ENCODE peak calls at places on chromosomes 4 and X, in five cellular contexts. Z, P, S, A and K are unnamed samples.

GRCh38 chr4:170672571-170672970 is 582.8 kb upstream of the AADAT start:
- DNase-seq in A (no peak), S (no peak), Z (no peak), P (no peak), K (no peak)

GRCh38 chrX:66030505-66031317 is 9.2 kb downstream of the VSIG4 start:
- DNase-seq in Z (no peak), A (no peak), S (peak; percentile 10), P (peak; percentile 36), K (peak; percentile 22)

GRCh38 chr4:67785528-67785927 is 31.3 kb upstream of the GNRHR start:
- DNase-seq in Z (no peak), S (no peak), P (no peak), A (no peak), K (no peak)

GRCh38 chr4:1470816-1471442 is 64.7 kb upstream of the NKX1-1 start:
- DNase-seq in P (no peak), S (no peak), Z (no peak), A (no peak), K (no peak)

GRCh38 chr4:168220893-168221292 is 97.7 kb downstream of the DDX60 start:
- DNase-seq in S (no peak), P (no peak), Z (no peak), A (no peak), K (no peak)

GRCh38 chrX:40273356-40274050 is 175.7 kb upstream of the BCOR start:
- DNase-seq in P (peak; percentile 51), S (no peak), Z (no peak), A (no peak), K (no peak)

GRCh38 chr4:101217353-101218031 is 129.8 kb downstream of the PPP3CA start:
- DNase-seq in Z (no peak), S (no peak), P (no peak), A (no peak), K (no peak)

GRCh38 chrX:120753413-120754251 is 122.0 kb downstream of the CT47B1 start:
- DNase-seq in P (no peak), S (no peak), Z (no peak), A (no peak), K (no peak)

GRCh38 chrX:39298821-39299220 is 497.6 kb downstream of the MID1IP1 start:
- DNase-seq in P (no peak), S (no peak), A (no peak), Z (no peak), K (no peak)

GRCh38 chrX:75155454-75155829 is 641 bp downstream of the ABCB7 start:
- DNase-seq in P (no peak), A (peak; percentile 31), S (no peak), Z (no peak), K (no peak)

GRCh38 chr4:6258741-6259140 is 10.9 kb upstream of the WFS1 start:
- DNase-seq in A (no peak), S (no peak), P (no peak), Z (no peak), K (no peak)

GRCh38 chrX:11666180-11666579 is 460 bp upstream of the ARHGAP6 start:
- DNase-seq in P (peak; percentile 15), A (no peak), S (no peak), Z (no peak), K (no peak)

GRCh38 chr4:10162341-10163000 is 45.9 kb upstream of the WDR1 start:
- DNase-seq in P (no peak), Z (no peak), S (no peak), A (no peak), K (no peak)

GRCh38 chr4:168057412-168057811 is 34.9 kb upstream of the ANXA10 start:
- DNase-seq in P (no peak), S (no peak), Z (no peak), A (peak; percentile 91), K (no peak)

GRCh38 chr4:6241062-6241845 is 28.4 kb upstream of the WFS1 start:
- DNase-seq in Z (no peak), S (no peak), P (no peak), A (no peak), K (no peak)

GRCh38 chrX:80808160-80808735 is 1.4 kb downstream of the BRWD3 start:
- DNase-seq in S (peak; percentile 64), Z (peak; percentile 81), P (peak; percentile 75), A (peak; percentile 70), K (no peak)

GRCh38 chr4:162943263-162943662 is 223.4 kb downstream of the NAF1 start:
- DNase-seq in Z (no peak), A (no peak), S (no peak), P (no peak), K (no peak)

GRCh38 chr4:151530230-151530629 is 121.3 kb downstream of the FHIP1A start:
- DNase-seq in S (no peak), P (no peak), Z (no peak), A (no peak), K (no peak)

GRCh38 chr4:111802191-111802590 is 343.1 kb upstream of the FAM241A start:
- DNase-seq in S (no peak), Z (no peak), P (peak; percentile 2), A (no peak), K (no peak)

GRCh38 chr4:84324850-84325249 is 174.2 kb downstream of the NKX6-1 start:
- DNase-seq in S (no peak), Z (no peak), A (no peak), P (no peak), K (no peak)

GRCh38 chrX:153732406-153732805 is 7.8 kb downstream of the ABCD1 start:
- DNase-seq in S (no peak), P (no peak), Z (no peak), A (no peak), K (no peak)

GRCh38 chr4:113024373-113024772 is 25.1 kb upstream of the ANK2 start:
- DNase-seq in S (no peak), P (no peak), Z (no peak), A (no peak), K (no peak)

GRCh38 chrX:20438871-20439526 is 172.3 kb upstream of the RPS6KA3 start:
- DNase-seq in Z (no peak), S (no peak), P (no peak), A (no peak), K (no peak)

GRCh38 chrX:142686206-142686605 is 339.5 kb upstream of the SPANXN4 start:
- DNase-seq in S (no peak), P (no peak), Z (no peak), A (no peak), K (no peak)

GRCh38 chr4:103786593-103786992 is 66.8 kb upstream of the TACR3 start:
- DNase-seq in A (no peak), S (no peak), Z (no peak), P (no peak), K (no peak)

GRCh38 chrX:136662104-136662503 is 14.1 kb downstream of the CD40LG start:
- DNase-seq in P (no peak), A (no peak), S (no peak), Z (no peak), K (no peak)

GRCh38 chr4:145278341-145279121 is 98.1 kb upstream of the OTUD4 start:
- DNase-seq in P (peak; percentile 32), A (no peak), S (no peak), Z (no peak), K (no peak)

GRCh38 chr4:8891646-8892555 is 20.3 kb upstream of the HMX1 start:
- DNase-seq in P (no peak), Z (no peak), S (no peak), A (no peak), K (no peak)

GRCh38 chrX:40468033-40468979 is 112.5 kb upstream of the ATP6AP2 start:
- DNase-seq in A (peak; percentile 45), Z (peak; percentile 23), P (peak; percentile 81), S (peak; percentile 47), K (no peak)

GRCh38 chr4:84750260-84750955 is 167.5 kb downstream of the CDS1 start:
- DNase-seq in S (peak; percentile 12), Z (no peak), P (peak; percentile 69), A (peak; percentile 53), K (no peak)

GRCh38 chrX:73852022-73852421 is 289.0 kb downstream of the CHIC1 start:
- DNase-seq in A (no peak), Z (no peak), P (no peak), S (no peak), K (no peak)

DNA sequence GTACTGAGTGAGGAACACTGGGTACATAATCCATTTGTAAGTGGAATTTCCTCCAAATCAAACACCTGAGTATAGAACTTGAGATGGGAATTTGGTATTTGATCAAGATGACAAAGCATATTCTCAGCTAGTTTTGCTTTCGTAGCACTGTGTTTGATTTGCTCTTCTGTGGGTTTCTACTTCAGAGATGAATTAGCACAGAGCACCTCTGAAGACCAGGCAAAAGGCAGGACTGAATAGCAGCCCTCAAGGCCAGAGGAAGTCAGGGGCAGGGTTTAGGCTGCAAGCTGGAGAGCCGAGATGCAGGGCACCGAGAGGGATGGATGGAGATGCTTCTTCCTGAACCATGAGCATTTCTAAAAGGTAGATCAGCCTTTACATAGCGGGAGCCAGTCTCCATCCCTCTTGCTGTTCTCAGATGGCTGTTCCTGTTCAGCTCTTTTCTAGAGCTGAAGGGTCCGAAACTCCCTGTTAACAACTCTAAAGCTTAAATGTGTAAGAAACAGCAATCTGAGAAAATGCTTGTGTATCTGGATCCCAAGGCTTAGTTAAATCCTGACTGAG is 10.8 kb downstream of the ZFP42 start:
- DNase-seq in P (no peak), S (no peak), Z (no peak), A (no peak), K (no peak)
- H3K36me3 ChIP-seq in P (no peaks in the 10 kb centered on the region), S (no peaks in the 10 kb centered on the region), Z (no peaks in the 10 kb centered on the region), A (no peaks in the 10 kb centered on the region), K (peaks cover 22% of the 10 kb centered on the region)

GRCh38 chr4:384311-385010 is 46.8 kb downstream of the ZNF141 start:
- DNase-seq in A (no peak), S (no peak), Z (peak; percentile 85), P (no peak), K (no peak)
- H3K4me3 ChIP-seq in A (no peak overlapping the region), S (no peak overlapping the region), Z (peak overlapping the region; percentile 47), P (no peak overlapping the region), K (no peak overlapping the region)

GRCh38 chr4:175530655-175531054 is 281.4 kb downstream of the GPM6A start:
- DNase-seq in P (no peak), Z (no peak), S (no peak), A (no peak), K (no peak)
- H3K27ac ChIP-seq in P (no peak overlapping the region), Z (no peak overlapping the region), S (no peak overlapping the region), A (no peak overlapping the region), K (no peak overlapping the region)

GRCh38 chr4:119478446-119479179 is 150.0 kb downstream of the PDE5A start:
- DNase-seq in Z (no peak), S (no peak), A (no peak), P (no peak), K (no peak)
- H3K36me3 ChIP-seq in Z (peaks cover 63% of the 10 kb centered on the region), S (peaks cover 2% of the 10 kb centered on the region), A (no peaks in the 10 kb centered on the region), P (peaks cover 40% of the 10 kb centered on the region), K (peaks cover 3% of the 10 kb centered on the region)

GRCh38 chrX:319579-320125 is 1.1 kb upstream of the GTPBP6 start:
- DNase-seq in A (no peak), S (no peak), P (no peak), Z (no peak), K (no peak)

GRCh38 chrX:318739-319578 is at the start of gene GTPBP6:
- DNase-seq in A (peak; percentile 96), S (peak; percentile 95), Z (peak; percentile 99), P (peak; percentile 100), K (peak; percentile 99)

GRCh38 chrX:317424-318067 is 1.1 kb downstream of the GTPBP6 start:
- DNase-seq in P (no peak), A (no peak), S (no peak), Z (no peak), K (no peak)

GRCh38 chrX:318068-318738 is 393 bp downstream of the GTPBP6 start:
- DNase-seq in P (peak; percentile 99), Z (peak; percentile 99), A (peak; percentile 97), S (peak; percentile 97), K (peak; percentile 96)

GRCh38 chrX:320126-320783 is 1.7 kb upstream of the GTPBP6 start:
- DNase-seq in S (no peak), A (no peak), P (peak; percentile 40), Z (no peak), K (no peak)
- H3K4me3 ChIP-seq in S (peak overlapping the region; percentile 72), A (peak overlapping the region; percentile 67), P (peak overlapping the region; percentile 85), Z (peak overlapping the region; percentile 68), K (peak overlapping the region; percentile 75)